ENCODE peak calls at places on chromosomes 12 and 14, in nine cellular contexts. Y is tibial artery; W is CD8-positive, alpha-beta memory T cell; Q is body of pancreas; F is ascending aorta; D is endothelial cell of umbilical vein; M is kidney; Z is Caco-2; G is fibroblast of lung. A is an unnamed sample. For H3K4me1, the result is how much of the 10 kb centered on the place peaks cover.

GRCh38 chr14:76328457-76329137 is 47.3 kb upstream of the ESRRB start:
- DNase-seq in Q (no peak), F (no peak), Z (no peak), Y (no peak), M (no peak), W (no peak), D (no peak), G (no peak), A (no peak)

GRCh38 chr14:105602799-105603763 is 76.7 kb downstream of the TMEM121 start:
- DNase-seq in D (no peak), W (no peak), G (no peak), F (no peak), Y (no peak), Q (no peak), Z (no peak), M (peak), A (no peak)

GRCh38 chr12:114936148-114937099 is 252.4 kb upstream of the TBX3 start:
- DNase-seq in Z (no peak), W (no peak), G (peak), M (no peak), Q (no peak), Y (no peak), F (no peak), D (no peak), A (no peak)

GRCh38 chr12:52023182-52023975 is 16.6 kb downstream of the TAMALIN start:
- DNase-seq in F (no peak), W (peak), Q (peak), G (peak), Z (peak), D (peak), Y (peak), M (peak), A (peak)

GRCh38 chr12:86249856-86250255 is 6.3 kb downstream of the MGAT4C start:
- DNase-seq in W (no peak), Z (no peak), G (peak), D (no peak), M (no peak), F (no peak), Q (no peak), Y (no peak), A (peak)

GRCh38 chr14:94897583-94897982 is 127.7 kb upstream of the GSC start:
- DNase-seq in Z (no peak), D (no peak), Y (no peak), M (no peak), W (no peak), G (no peak), Q (no peak), F (no peak), A (no peak)

GRCh38 chr14:76564471-76565119 is 188.7 kb downstream of the ESRRB start:
- DNase-seq in D (no peak), W (no peak), F (no peak), M (no peak), Y (no peak), Z (no peak), G (no peak), Q (no peak), A (peak)

GRCh38 chr12:12871587-12872138 is 19.7 kb upstream of the GPRC5A start:
- DNase-seq in F (no peak), Y (no peak), D (no peak), Q (no peak), W (no peak), Z (no peak), G (no peak), M (no peak), A (no peak)

GRCh38 chr14:64817631-64818030 is 62.1 kb downstream of the SPTB start:
- DNase-seq in Z (no peak), W (no peak), D (no peak), G (no peak), M (no peak), Y (no peak), Q (no peak), F (no peak), A (no peak)

GRCh38 chr14:79730911-79731310 is 480.4 kb downstream of the DIO2 start:
- DNase-seq in Q (no peak), Z (no peak), M (no peak), F (no peak), Y (no peak), W (no peak), D (no peak), G (no peak), A (no peak)

GRCh38 chr12:75446857-75447256 is 33.7 kb upstream of the GLIPR1 start:
- DNase-seq in W (no peak), Q (no peak), D (peak), Z (no peak), M (no peak), F (no peak), G (peak), Y (no peak), A (no peak)

GRCh38 chr14:98137626-98138025 is 1134.4 kb downstream of the BCL11B start:
- DNase-seq in G (no peak), F (no peak), Z (no peak), M (no peak), D (no peak), Y (no peak), Q (no peak), W (peak), A (peak)

GRCh38 chr14:96754162-96754844 is 42.9 kb upstream of the VRK1 start:
- DNase-seq in Y (no peak), Q (no peak), M (no peak), D (no peak), G (no peak), Z (no peak), F (no peak), W (no peak), A (no peak)

GRCh38 chr14:87491816-87492215 is 501.2 kb downstream of the GALC start:
- DNase-seq in W (no peak), Q (no peak), D (no peak), M (no peak), G (no peak), Y (no peak), F (no peak), Z (no peak), A (no peak)

GRCh38 chr12:7856516-7856915 is 16.2 kb downstream of the SLC2A14 start:
- DNase-seq in Z (peak), Q (no peak), W (no peak), Y (no peak), D (no peak), F (no peak), M (no peak), G (no peak), A (peak)

GRCh38 chr14:99274346-99275221 is 2.6 kb upstream of the BCL11B start:
- DNase-seq in Q (peak), W (no peak), G (peak), D (peak), Z (peak), F (no peak), M (peak), Y (peak), A (peak)

GRCh38 chr12:108691995-108692808 is 39.1 kb downstream of the CORO1C start:
- DNase-seq in Z (no peak), F (no peak), Y (peak), M (no peak), D (peak), G (no peak), W (no peak), Q (no peak), A (peak)

GRCh38 chr14:89304972-89305703 is 111.9 kb downstream of the FOXN3 start:
- DNase-seq in W (no peak), D (peak), M (no peak), Q (no peak), Z (no peak), Y (peak), G (peak), F (no peak), A (peak)

GRCh38 chr14:42779024-42779423 is 1172.3 kb downstream of the LRFN5 start:
- DNase-seq in F (no peak), Q (no peak), Y (no peak), G (peak), M (no peak), W (no peak), D (no peak), Z (no peak), A (peak)

GRCh38 chr14:64092940-64093339 is 201.2 kb downstream of the ESR2 start:
- DNase-seq in Z (no peak), M (no peak), D (no peak), Q (no peak), G (no peak), F (no peak), W (no peak), Y (no peak), A (no peak)

GRCh38 chr12:117039891-117040309 is 59.3 kb downstream of the TESC start:
- DNase-seq in Y (no peak), Z (no peak), D (no peak), M (peak), F (no peak), G (no peak), Q (no peak), W (no peak), A (no peak)

GRCh38 chr12:7219599-7220243 is 30.2 kb downstream of the PEX5 start:
- DNase-seq in F (no peak), G (peak), Q (peak), D (peak), M (no peak), W (peak), Y (peak), Z (peak), A (peak)

GRCh38 chr14:70856851-70857498 is 47.7 kb upstream of the MAP3K9 start:
- DNase-seq in Y (no peak), D (no peak), G (peak), Z (no peak), F (no peak), W (no peak), M (no peak), Q (no peak), A (no peak)

GRCh38 chr12:12845794-12846243 is 32.7 kb downstream of the DDX47 start:
- DNase-seq in Z (no peak), D (no peak), Y (no peak), W (no peak), Q (no peak), G (no peak), M (no peak), F (no peak), A (no peak)

GRCh38 chr14:87449016-87449415 is 544.0 kb downstream of the GALC start:
- DNase-seq in Q (no peak), D (no peak), W (no peak), G (no peak), Y (no peak), F (no peak), Z (no peak), M (no peak), A (no peak)

GRCh38 chr12:115872919-115873357 is 404.6 kb downstream of the MED13L start:
- DNase-seq in W (no peak), Z (peak), D (no peak), G (no peak), Q (peak), Y (no peak), M (no peak), F (no peak), A (no peak)

GRCh38 chr14:50396636-50397460 is at the start of gene CDKL1:
- DNase-seq in M (peak), G (peak), Y (peak), Z (peak), Q (peak), W (peak), F (no peak), D (peak), A (peak)

GRCh38 chr14:29444216-29444615 is 483.4 kb downstream of the PRKD1 start:
- DNase-seq in Y (no peak), W (no peak), G (no peak), Q (no peak), D (no peak), M (no peak), F (no peak), Z (no peak), A (no peak)

GRCh38 chr14:25431211-25432076 is 381.5 kb upstream of the STXBP6 start:
- DNase-seq in Q (no peak), Z (peak), G (no peak), Y (no peak), F (no peak), D (no peak), W (no peak), M (no peak), A (peak)

GRCh38 chr12:14167005-14167628 is 185.7 kb upstream of the GRIN2B start:
- DNase-seq in D (peak), Q (peak), M (no peak), Y (peak), W (peak), G (peak), F (no peak), Z (peak), A (peak)

GRCh38 chr14:92986254-92987147 is 63.6 kb downstream of the CHGA start:
- DNase-seq in F (no peak), Z (no peak), Y (peak), M (peak), D (peak), Q (peak), G (peak), W (no peak), A (peak)

GRCh38 chr14:81211844-81212243 is 8.9 kb downstream of the GTF2A1 start:
- DNase-seq in Q (peak), W (no peak), G (peak), D (peak), Z (no peak), M (no peak), F (no peak), Y (peak), A (peak)

GRCh38 chr12:111034148-111034910 is 114.0 kb upstream of the MYL2 start:
- DNase-seq in M (no peak), Q (no peak), W (no peak), F (no peak), G (no peak), Y (no peak), Z (no peak), D (no peak), A (peak)

GRCh38 chr14:90612801-90613200 is 203.4 kb downstream of the TTC7B start:
- DNase-seq in F (no peak), Z (no peak), W (no peak), Q (no peak), G (no peak), D (peak), Y (no peak), M (no peak), A (no peak)

GRCh38 chr14:87643005-87643404 is 350.0 kb downstream of the GALC start:
- DNase-seq in D (no peak), Q (no peak), W (no peak), F (no peak), G (no peak), Y (peak), Z (no peak), M (no peak), A (peak)

DNA sequence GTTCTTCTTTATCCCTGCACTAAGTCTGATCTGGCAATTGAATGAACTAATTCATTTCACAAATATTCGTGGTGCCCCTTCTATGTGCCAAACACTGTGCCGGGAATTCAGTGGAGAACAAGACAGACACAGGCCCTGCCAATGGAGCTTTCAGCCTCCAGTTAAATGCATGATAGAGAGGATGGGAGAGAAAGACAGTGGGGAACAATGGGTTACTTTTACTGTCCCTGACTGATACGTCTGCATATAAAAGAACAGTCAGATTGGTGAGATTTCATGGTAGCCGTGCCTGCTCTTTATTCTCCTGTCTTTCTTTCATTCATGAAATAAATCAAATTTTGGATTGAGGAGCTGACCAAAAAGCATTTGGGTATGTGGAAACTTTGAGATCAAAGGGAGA is 78.5 kb downstream of the TMEM117 start:
- DNase-seq in M (no peak), G (no peak), Y (no peak), Q (no peak), D (no peak), W (no peak), F (no peak), Z (no peak), A (no peak)
- H3K4me1 ChIP-seq in M (under half), G (under half), Y (under half), Q (under half), D (under half), W (under half), F (under half), Z (under half), A (under half)

GRCh38 chr14:61466249-61466904 is 145.0 kb downstream of the PRKCH start:
- DNase-seq in Z (no peak), W (no peak), Q (peak), D (peak), F (no peak), M (peak), Y (peak), G (peak), A (no peak)
- H3K4me1 ChIP-seq in Z (under half), W (half or more), Q (under half), D (under half), F (under half), M (under half), Y (under half), G (under half), A (under half)

GRCh38 chr12:104130760-104131159 is 7.2 kb downstream of the NFYB start:
- DNase-seq in F (no peak), D (no peak), M (no peak), Z (no peak), Q (no peak), G (no peak), W (no peak), Y (no peak), A (no peak)
- H3K4me1 ChIP-seq in F (under half), D (under half), M (under half), Z (under half), Q (under half), G (under half), W (under half), Y (under half), A (under half)

GRCh38 chr12:47021298-47021697 is 58.1 kb upstream of the PCED1B start:
- DNase-seq in M (no peak), Z (no peak), D (peak), G (peak), W (peak), Q (no peak), Y (no peak), F (no peak), A (peak)
- H3K4me1 ChIP-seq in M (under half), Z (under half), D (under half), G (under half), W (under half), Q (under half), Y (under half), F (under half), A (under half)

GRCh38 chr14:68756071-68756481 is 36.8 kb downstream of the ZFP36L1 start:
- DNase-seq in G (no peak), Q (no peak), F (no peak), W (no peak), Y (no peak), D (no peak), M (no peak), Z (no peak), A (no peak)
- H3K4me1 ChIP-seq in G (under half), Q (half or more), F (under half), W (under half), Y (under half), D (under half), M (under half), Z (under half), A (under half)

DNA sequence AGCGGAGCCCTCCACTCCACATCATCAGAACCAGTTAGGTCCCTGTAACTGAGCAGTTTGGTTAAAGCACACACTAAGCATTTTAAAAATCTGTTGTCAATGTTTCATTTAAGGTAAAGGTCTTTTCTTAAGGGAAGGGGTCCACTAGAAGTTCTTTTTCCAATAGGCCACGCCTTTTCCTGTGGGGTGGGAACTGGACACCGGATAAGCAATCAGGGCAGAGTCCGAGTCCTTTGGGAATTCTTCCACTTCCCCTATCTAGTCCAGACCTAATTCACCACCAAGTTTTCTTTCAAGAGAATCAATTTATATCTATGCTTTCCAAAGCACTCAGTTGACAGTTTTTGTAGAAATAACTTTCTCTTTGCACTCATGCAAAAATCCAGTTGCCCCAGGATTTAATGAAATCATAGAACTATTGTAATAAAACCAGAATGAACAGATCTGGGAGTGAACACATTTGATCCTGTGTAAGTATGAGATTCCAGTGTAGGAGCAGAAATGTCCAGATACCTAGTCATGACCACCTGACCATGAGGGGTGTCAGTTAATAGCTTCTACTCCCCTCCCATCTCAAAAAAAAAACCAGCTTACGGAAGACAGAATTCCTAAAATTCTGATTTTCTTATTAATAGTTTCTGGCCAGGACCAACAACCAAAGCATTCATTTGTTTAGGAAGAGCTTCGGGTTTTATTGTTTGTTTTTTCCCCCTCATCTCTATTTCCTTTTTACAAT is 11.7 kb downstream of the VPS37B start:
- DNase-seq in Y (no peak), Q (no peak), D (no peak), M (no peak), G (no peak), Z (no peak), F (no peak), W (no peak), A (no peak)
- H3K4me1 ChIP-seq in Y (under half), Q (half or more), D (under half), M (under half), G (under half), Z (under half), F (under half), W (half or more), A (half or more)

DNA sequence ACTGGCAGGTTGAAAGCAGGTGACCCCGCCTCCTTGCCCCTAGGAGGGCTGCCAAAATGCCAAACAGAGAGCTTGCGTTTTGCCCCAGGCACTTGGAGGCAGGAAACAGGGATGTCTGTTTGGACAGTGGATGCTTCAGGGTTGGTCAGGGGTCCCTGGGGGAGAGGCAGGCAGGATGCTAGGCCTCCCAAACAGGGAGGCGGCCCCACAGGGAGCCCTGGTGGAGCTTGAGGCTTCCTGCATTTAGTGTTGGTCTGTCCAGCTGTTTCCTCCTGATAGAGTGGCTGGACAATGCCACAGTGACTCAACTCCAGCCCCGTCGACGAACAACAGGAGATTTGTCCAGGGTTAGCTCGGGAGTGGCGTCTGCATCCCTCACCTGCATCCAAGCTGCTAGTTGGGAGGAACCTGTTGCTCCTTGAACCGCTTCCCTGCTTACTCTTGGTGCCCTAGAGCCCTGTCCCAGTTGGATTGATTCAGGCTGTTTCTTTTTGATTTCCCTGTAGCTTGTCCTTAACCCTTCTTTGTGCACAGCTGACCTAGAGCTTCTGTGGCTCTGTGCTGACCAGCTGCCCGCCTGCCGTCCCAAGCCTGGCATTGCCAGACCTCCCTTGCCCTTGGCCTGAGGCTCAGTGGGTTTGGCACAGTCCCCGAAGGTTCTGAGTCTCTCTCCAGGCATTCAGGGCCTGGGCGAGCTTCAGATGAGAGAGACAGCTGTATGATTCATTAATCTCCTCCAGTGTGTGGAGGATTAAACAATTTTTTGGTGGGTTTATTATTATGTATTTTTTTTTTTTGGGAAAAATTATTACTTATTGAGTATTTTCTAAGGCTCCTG is 45.9 kb downstream of the TSPAN9 start:
- DNase-seq in Z (no peak), D (peak), F (no peak), W (no peak), Y (peak), M (no peak), Q (no peak), G (peak), A (no peak)
- H3K4me1 ChIP-seq in Z (under half), D (under half), F (under half), W (under half), Y (under half), M (under half), Q (under half), G (under half), A (under half)

A was measured in A673.